ENCODE peak calls at places on chromosomes 3 and 15, in four cellular contexts. V is HEK293T, Q is K562, O is HepG2. M is an unnamed sample.

GRCh38 chr15:78810377-78811123 is 714 bp downstream of the ADAMTS7 start:
- DNase-seq in V (peak), Q (peak), O (no peak), M (peak)

GRCh38 chr3:67489816-67490215 is 164.6 kb downstream of the SUCLG2 start:
- DNase-seq in V (no peak), Q (no peak), O (no peak), M (no peak)

GRCh38 chr3:197926418-197926817 is 23.6 kb upstream of the RPL35A start:
- DNase-seq in Q (peak), V (peak), O (no peak), M (peak)

GRCh38 chr3:150365132-150365604 is 42.9 kb upstream of the TSC22D2 start:
- DNase-seq in Q (peak), V (no peak), O (no peak), M (no peak)

GRCh38 chr3:142723665-142723967 is 218 bp upstream of the TRPC1 start:
- DNase-seq in Q (no peak), V (no peak), O (no peak), M (no peak)

GRCh38 chr3:112012205-112012604 is 13.5 kb downstream of the TAGLN3 start:
- DNase-seq in O (no peak), V (no peak), Q (no peak), M (no peak)

GRCh38 chr15:27826411-27826810 is 272.7 kb downstream of the OCA2 start:
- DNase-seq in Q (no peak), O (no peak), V (no peak), M (no peak)

GRCh38 chr3:138469869-138470268 is 35.5 kb downstream of the ESYT3 start:
- DNase-seq in V (no peak), Q (no peak), O (no peak), M (no peak)

GRCh38 chr15:92810418-92811138 is 89.5 kb upstream of the CHD2 start:
- DNase-seq in Q (peak), O (no peak), V (peak), M (no peak)

GRCh38 chr15:90838066-90838465 is 30.3 kb upstream of the FURIN start:
- DNase-seq in Q (no peak), V (no peak), O (no peak), M (no peak)

GRCh38 chr3:110106805-110107204 is 769.5 kb upstream of the DPPA4 start:
- DNase-seq in Q (no peak), V (no peak), O (no peak), M (no peak)

GRCh38 chr15:73683624-73684536 is at the start of gene CD276:
- DNase-seq in Q (peak), V (peak), O (peak), M (peak)

GRCh38 chr3:113947372-113948014 is at the start of gene ZDHHC23:
- DNase-seq in O (peak), Q (peak), V (peak), M (peak)

GRCh38 chr3:141380279-141380678 is 12.0 kb downstream of the ZBTB38 start:
- DNase-seq in Q (no peak), V (no peak), O (no peak), M (no peak)

GRCh38 chr15:49495993-49496747 is 73.1 kb downstream of the FGF7 start:
- DNase-seq in Q (no peak), V (no peak), O (no peak), M (no peak)

GRCh38 chr3:33798113-33798417 is 365 bp upstream of the PDCD6IP start:
- DNase-seq in V (no peak), Q (no peak), O (no peak), M (no peak)

GRCh38 chr3:149278911-149279310 is 54.5 kb downstream of the TM4SF18 start:
- DNase-seq in Q (no peak), V (no peak), O (no peak), M (no peak)
- TF ChIP-seq ELF4 in Q (no peak), V (no peak), O (no peak), M (no peak)

DNA sequence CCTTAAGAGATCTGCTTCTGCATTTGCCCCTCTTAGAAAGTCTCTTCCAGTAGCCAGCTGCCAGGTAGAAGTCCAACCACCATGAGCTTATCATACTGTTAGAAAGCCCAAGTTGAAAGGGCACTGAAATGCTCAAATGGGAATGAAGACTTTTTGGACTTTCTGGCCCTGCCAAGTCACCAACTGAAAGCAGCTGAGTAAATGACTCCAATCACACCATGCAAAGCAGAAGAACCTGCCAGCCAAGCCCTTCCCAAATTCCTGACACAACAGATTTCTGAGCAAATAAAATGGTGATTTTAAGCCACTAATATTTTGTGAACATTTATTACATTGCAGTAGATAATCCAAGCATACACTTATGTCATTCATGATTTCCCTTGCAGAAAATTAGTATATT is 2.1 kb upstream of the CMTM8 start:
- DNase-seq in Q (no peak), V (no peak), O (no peak), M (no peak)
- TF ChIP-seq ELF4 in Q (no peak), V (no peak), O (no peak), M (no peak)

DNA sequence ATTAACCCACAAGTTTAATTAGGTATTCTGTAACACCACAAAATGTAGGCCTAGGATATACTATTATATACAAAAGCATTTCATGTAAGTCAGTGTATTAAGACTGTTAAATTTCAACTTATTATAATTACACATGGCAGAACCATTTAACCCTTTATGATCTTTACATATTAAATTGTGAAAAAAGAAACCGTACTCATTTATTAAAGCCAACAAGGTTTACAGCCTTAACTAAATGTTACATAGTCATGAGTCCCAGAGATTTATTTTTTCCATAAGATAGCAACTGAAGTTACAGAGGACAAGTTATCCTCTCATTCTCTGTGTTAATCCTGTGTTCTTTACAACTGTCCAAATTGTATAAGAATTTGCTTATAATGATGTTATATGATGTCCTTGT is 615.8 kb upstream of the AGTR1 start:
- DNase-seq in O (no peak), V (no peak), Q (no peak), M (no peak)
- TF ChIP-seq ELF4 in O (no peak), V (no peak), Q (no peak), M (no peak)

DNA sequence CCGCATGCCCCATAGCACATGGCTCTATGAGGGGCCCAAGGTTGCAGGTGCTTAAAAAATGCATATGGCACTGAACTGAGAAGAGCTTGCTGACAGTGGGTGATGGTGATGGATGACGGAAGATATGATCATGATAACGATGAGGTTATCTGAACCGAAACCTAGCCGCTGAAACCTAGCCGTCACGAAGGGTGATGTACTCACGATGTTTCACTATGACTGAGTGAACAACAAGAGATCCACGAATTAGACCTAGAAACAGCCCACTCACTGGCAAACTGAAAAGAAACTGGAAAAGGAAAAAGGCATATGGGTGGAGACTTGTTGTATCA is 57.6 kb upstream of the BCL6 start:
- DNase-seq in V (no peak), Q (no peak), O (no peak), M (no peak)
- TF ChIP-seq ELF4 in V (no peak), Q (no peak), O (no peak), M (no peak)

DNA sequence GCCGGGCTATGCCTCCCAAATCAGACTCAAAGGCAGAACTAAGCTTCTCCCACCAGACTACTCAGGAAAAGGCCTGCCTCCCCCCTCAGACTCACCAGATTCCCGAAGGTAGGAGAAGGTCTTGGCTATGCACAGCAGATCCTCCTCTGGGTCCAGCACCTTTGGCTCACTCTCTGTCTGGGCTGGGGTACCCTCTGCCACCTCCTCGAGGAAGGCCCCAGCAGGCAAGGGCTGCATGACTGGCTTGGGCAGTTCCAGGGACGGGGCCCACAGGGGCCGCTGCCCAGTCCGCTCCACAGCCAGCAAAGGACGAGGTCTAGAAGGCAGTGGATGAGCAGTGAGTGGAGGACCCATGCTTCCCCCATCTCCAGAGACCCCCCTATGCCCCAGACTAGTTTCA is 3.3 kb downstream of the CISH start:
- DNase-seq in O (no peak), V (no peak), Q (no peak), M (no peak)
- TF ChIP-seq ELF4 in O (no peak), V (no peak), Q (no peak), M (no peak)

DNA sequence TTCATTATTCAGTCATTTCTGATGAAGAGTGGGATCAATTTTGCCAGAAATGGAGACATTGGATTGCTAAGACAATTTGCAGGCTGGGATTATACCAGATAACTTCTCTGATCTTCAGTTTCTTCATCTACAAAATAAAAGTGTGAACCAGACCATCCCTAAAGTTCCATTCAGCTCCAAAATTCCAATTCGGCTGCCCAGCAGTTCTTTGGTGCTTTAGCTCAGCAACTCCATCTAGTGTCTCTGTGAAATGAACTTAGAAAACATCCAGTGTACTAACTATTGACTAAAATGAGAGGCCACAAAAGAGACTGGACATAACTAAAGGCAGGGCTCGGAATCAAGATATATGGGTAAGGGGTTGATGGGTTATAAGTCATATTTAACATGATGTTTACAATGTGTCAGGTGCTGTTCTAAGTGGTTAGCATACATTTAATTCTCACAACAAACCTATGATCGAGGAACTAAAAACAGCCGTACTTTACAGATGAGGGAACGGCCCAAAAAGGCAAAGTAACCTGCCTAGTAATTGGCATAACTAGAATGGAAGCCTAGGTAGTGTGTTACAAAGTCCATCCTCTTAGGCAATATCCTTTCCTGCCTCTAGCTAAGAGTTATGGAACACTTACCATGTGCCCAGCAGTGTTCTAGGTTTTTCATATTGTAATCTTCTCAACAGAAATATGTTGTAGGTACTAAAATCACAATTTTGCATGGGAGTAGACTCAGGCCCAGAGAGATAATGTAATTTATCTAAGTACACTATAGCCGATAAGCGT is 17.0 kb downstream of the THAP10 start:
- DNase-seq in V (no peak), Q (no peak), O (no peak), M (no peak)
- TF ChIP-seq ELF4 in V (no peak), Q (no peak), O (no peak), M (no peak)

GRCh38 chr3:128855574-128855973 is 23.8 kb upstream of the ACAD9 start:
- DNase-seq in Q (no peak), V (no peak), O (no peak), M (no peak)

GRCh38 chr3:128853826-128854225 is 25.6 kb upstream of the ACAD9 start:
- DNase-seq in O (no peak), Q (no peak), V (no peak), M (no peak)

GRCh38 chr3:128858167-128858566 is 21.3 kb upstream of the ACAD9 start:
- DNase-seq in Q (no peak), O (no peak), V (no peak), M (no peak)

GRCh38 chr3:128851601-128852000 is 27.8 kb upstream of the ACAD9 start:
- DNase-seq in O (no peak), V (no peak), Q (no peak), M (no peak)

DNA sequence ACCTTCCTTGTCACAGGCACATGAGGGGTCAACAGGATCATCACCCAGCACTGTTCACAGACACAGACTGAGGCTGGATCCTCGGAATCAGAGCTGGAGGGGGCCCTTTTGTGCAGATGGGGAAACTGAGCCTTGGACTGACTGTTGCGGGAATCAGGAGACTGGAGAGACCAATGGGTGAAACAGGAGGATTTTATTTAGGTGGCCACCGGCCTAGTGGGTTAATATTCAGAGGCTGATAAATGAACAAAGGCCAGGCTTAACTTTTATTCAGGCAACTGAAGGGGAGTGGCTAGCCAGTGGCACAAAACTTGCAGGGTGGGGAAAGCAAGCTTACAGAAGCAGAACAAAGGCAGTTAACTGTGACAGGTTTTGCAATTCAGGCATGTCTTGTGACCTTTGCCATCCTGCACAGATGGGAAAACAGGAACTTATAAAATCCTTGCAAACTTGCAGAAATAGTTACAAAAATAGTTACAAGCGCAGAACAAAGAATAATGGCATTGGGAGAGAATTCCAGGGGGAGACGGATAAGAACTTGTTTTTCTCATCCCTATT is 25.0 kb upstream of the ACAD9 start:
- DNase-seq in V (no peak), O (no peak), Q (no peak), M (no peak)
- TF ChIP-seq ELF4 in V (no peak), O (no peak), Q (no peak), M (no peak)

DNA sequence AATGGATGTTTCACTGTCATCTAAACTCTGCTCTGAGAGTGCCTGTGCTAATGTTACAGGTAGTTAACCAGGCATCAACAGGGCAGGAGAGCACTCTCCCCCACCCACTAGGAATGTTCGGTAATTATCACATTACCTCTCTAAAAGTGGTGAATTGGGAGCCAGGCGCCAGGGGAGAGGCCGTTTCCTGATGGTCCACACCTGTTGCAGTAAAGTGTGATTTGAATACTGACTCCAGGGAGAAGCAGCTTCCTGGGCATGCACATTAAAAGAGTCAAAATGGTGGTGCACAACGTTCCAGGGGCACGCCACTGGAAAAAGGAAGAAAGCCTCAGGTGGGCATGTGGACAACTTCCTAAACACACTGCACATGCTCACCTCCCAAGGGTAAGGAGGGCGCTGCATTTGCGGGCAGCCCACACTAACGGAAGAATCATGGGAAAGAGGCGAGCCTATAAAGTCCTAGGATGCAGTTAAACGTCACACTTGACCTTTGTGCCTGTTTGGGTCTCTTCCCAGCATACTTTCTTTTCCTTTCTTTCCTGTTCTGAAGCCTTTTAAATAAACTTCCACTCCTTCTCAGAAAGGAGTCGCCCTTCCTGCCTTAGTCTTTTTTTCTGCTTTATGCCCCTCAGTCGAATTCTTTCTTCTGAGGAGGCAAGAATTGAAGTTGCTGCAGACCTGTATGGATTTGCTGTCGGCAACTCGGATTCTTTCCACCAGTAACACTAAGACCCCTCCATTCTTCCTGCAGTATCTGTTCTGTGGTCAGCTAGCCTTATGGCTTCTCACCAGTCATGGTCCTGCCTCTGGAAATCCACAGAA is 28.9 kb upstream of the GPD1L start:
- DNase-seq in Q (no peak), O (peak), V (no peak), M (peak)
- TF ChIP-seq ELF4 in Q (no peak), O (no peak), V (no peak), M (no peak)

DNA sequence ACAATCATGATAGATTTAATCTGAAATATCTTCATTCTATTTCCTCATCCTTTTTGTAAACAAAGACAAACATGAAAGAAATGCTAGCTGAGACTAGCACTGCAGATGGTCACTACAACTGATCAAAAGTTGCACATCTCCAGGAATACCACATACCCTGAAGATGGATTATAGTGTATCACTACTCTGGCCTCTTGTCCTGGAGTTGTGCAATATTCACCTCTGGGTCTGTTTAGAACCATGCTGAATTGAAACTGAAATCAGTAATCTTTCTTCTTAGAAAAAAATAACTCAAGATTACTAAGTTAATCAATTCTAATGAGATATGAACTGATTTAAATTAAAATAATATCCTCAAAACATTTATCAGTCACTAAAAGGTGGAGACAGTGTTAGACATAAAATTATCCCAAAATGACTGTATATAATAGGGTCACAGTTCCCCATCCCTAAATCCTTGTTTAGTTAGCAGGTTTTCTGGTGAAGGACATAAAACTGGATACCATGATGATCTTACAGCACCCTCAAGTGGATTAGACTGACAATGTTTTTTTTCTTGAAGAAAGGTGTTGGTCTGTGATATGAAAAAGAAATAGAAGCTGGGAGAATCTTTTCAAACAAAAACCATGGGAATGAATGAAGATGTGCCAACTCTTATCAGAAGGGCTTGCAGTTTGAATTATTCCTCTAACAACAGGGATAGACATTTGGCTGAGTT is 7.2 kb upstream of the TTC14 start:
- DNase-seq in Q (peak), O (peak), V (no peak), M (no peak)
- TF ChIP-seq ELF4 in Q (no peak), O (no peak), V (no peak), M (no peak)

GRCh38 chr3:160756907-160757623 is 1.0 kb downstream of the PPM1L start:
- DNase-seq in O (no peak), V (peak), Q (no peak), M (peak)
- TF ChIP-seq ELF4 in O (no peak), V (no peak), Q (no peak), M (no peak)